ENCODE peak calls at places on chromosomes 2 and 18, in ten cellular contexts. One of them, this sample, is unnamed.

GRCh38 chr2:25073025-25073424 is 31.1 kb downstream of the EFR3B start:
- DNase-seq in neural progenitor cell: no peak
- DNase-seq in mammary epithelial cell: no peak
- DNase-seq in GM23338: no peak
- DNase-seq in esophagus muscularis mucosa: no peak
- DNase-seq in left ventricle myocardium inferior: no peak
- DNase-seq in A549: no peak
- DNase-seq in kidney: no peak
- DNase-seq in aorta: no peak
- DNase-seq in endodermal cell: no peak
- DNase-seq in this sample: no peak

GRCh38 chr2:129619471-129619870 is 360.0 kb upstream of the RAB6C start:
- DNase-seq in left ventricle myocardium inferior: no peak
- DNase-seq in esophagus muscularis mucosa: no peak
- DNase-seq in endodermal cell: peak; percentile 72
- DNase-seq in aorta: no peak
- DNase-seq in mammary epithelial cell: peak; percentile 1
- DNase-seq in neural progenitor cell: no peak
- DNase-seq in GM23338: peak; percentile 63
- DNase-seq in A549: no peak
- DNase-seq in kidney: no peak
- DNase-seq in this sample: no peak

GRCh38 chr2:20670315-20671035 is 3.5 kb downstream of the GDF7 start:
- DNase-seq in endodermal cell: peak; percentile 75
- DNase-seq in GM23338: peak; percentile 57
- DNase-seq in left ventricle myocardium inferior: no peak
- DNase-seq in A549: no peak
- DNase-seq in neural progenitor cell: peak; percentile 63
- DNase-seq in aorta: peak; percentile 50
- DNase-seq in kidney: peak; percentile 70
- DNase-seq in esophagus muscularis mucosa: no peak
- DNase-seq in mammary epithelial cell: no peak
- DNase-seq in this sample: no peak

GRCh38 chr2:164054651-164055050 is 318.8 kb upstream of the FIGN start:
- DNase-seq in A549: no peak
- DNase-seq in kidney: no peak
- DNase-seq in left ventricle myocardium inferior: no peak
- DNase-seq in esophagus muscularis mucosa: no peak
- DNase-seq in neural progenitor cell: no peak
- DNase-seq in aorta: no peak
- DNase-seq in endodermal cell: no peak
- DNase-seq in mammary epithelial cell: no peak
- DNase-seq in GM23338: no peak
- DNase-seq in this sample: no peak

GRCh38 chr2:219662566-219662965 is 35.1 kb downstream of the SLC4A3 start:
- DNase-seq in endodermal cell: peak; percentile 68
- DNase-seq in aorta: no peak
- DNase-seq in mammary epithelial cell: peak; percentile 21
- DNase-seq in esophagus muscularis mucosa: no peak
- DNase-seq in A549: no peak
- DNase-seq in GM23338: peak; percentile 78
- DNase-seq in left ventricle myocardium inferior: no peak
- DNase-seq in kidney: no peak
- DNase-seq in neural progenitor cell: no peak
- DNase-seq in this sample: no peak

GRCh38 chr18:36440614-36441013 is 143.1 kb downstream of the FHOD3 start:
- DNase-seq in endodermal cell: no peak
- DNase-seq in left ventricle myocardium inferior: no peak
- DNase-seq in GM23338: no peak
- DNase-seq in aorta: no peak
- DNase-seq in esophagus muscularis mucosa: no peak
- DNase-seq in kidney: no peak
- DNase-seq in neural progenitor cell: no peak
- DNase-seq in A549: no peak
- DNase-seq in mammary epithelial cell: no peak
- DNase-seq in this sample: no peak

GRCh38 chr2:200230716-200231115 is 75.8 kb upstream of the SPATS2L start:
- DNase-seq in aorta: no peak
- DNase-seq in neural progenitor cell: no peak
- DNase-seq in endodermal cell: no peak
- DNase-seq in kidney: no peak
- DNase-seq in mammary epithelial cell: no peak
- DNase-seq in A549: no peak
- DNase-seq in GM23338: no peak
- DNase-seq in esophagus muscularis mucosa: no peak
- DNase-seq in left ventricle myocardium inferior: no peak
- DNase-seq in this sample: no peak

GRCh38 chr2:28684142-28684858 is 67.3 kb upstream of the PPP1CB start:
- DNase-seq in neural progenitor cell: no peak
- DNase-seq in left ventricle myocardium inferior: no peak
- DNase-seq in A549: no peak
- DNase-seq in kidney: no peak
- DNase-seq in esophagus muscularis mucosa: no peak
- DNase-seq in mammary epithelial cell: no peak
- DNase-seq in GM23338: no peak
- DNase-seq in aorta: no peak
- DNase-seq in endodermal cell: peak; percentile 71
- DNase-seq in this sample: no peak

GRCh38 chr18:35971661-35972196 is 750 bp upstream of the RMP24 start:
- DNase-seq in aorta: no peak
- DNase-seq in left ventricle myocardium inferior: no peak
- DNase-seq in neural progenitor cell: no peak
- DNase-seq in mammary epithelial cell: no peak
- DNase-seq in endodermal cell: no peak
- DNase-seq in kidney: no peak
- DNase-seq in A549: no peak
- DNase-seq in esophagus muscularis mucosa: no peak
- DNase-seq in GM23338: no peak
- DNase-seq in this sample: no peak

GRCh38 chr2:127810156-127810636 is 775 bp downstream of the WDR33 start:
- DNase-seq in mammary epithelial cell: peak; percentile 34
- DNase-seq in endodermal cell: peak; percentile 62
- DNase-seq in esophagus muscularis mucosa: no peak
- DNase-seq in GM23338: peak; percentile 67
- DNase-seq in neural progenitor cell: peak; percentile 51
- DNase-seq in kidney: no peak
- DNase-seq in aorta: no peak
- DNase-seq in left ventricle myocardium inferior: no peak
- DNase-seq in A549: no peak
- DNase-seq in this sample: no peak

GRCh38 chr18:2857491-2858063 is 10.8 kb downstream of the EMILIN2 start:
- DNase-seq in mammary epithelial cell: no peak
- DNase-seq in neural progenitor cell: no peak
- DNase-seq in GM23338: no peak
- DNase-seq in aorta: peak; percentile 88
- DNase-seq in A549: no peak
- DNase-seq in endodermal cell: no peak
- DNase-seq in kidney: no peak
- DNase-seq in left ventricle myocardium inferior: peak; percentile 85
- DNase-seq in esophagus muscularis mucosa: peak; percentile 97
- DNase-seq in this sample: no peak

GRCh38 chr2:159073256-159073655 is 104.8 kb downstream of the TANC1 start:
- DNase-seq in GM23338: no peak
- DNase-seq in left ventricle myocardium inferior: no peak
- DNase-seq in aorta: no peak
- DNase-seq in endodermal cell: no peak
- DNase-seq in kidney: no peak
- DNase-seq in mammary epithelial cell: peak; percentile 61
- DNase-seq in esophagus muscularis mucosa: no peak
- DNase-seq in neural progenitor cell: no peak
- DNase-seq in A549: no peak
- DNase-seq in this sample: no peak

GRCh38 chr18:61893971-61894750 is 1.4 kb upstream of the RNF152 start:
- DNase-seq in A549: peak; percentile 14
- DNase-seq in GM23338: peak; percentile 80
- DNase-seq in esophagus muscularis mucosa: peak; percentile 87
- DNase-seq in mammary epithelial cell: peak; percentile 79
- DNase-seq in kidney: peak; percentile 95
- DNase-seq in aorta: peak; percentile 87
- DNase-seq in endodermal cell: peak; percentile 93
- DNase-seq in neural progenitor cell: peak; percentile 90
- DNase-seq in left ventricle myocardium inferior: peak; percentile 81
- DNase-seq in this sample: peak; percentile 73

GRCh38 chr18:9825571-9826073 is 60.2 kb upstream of the TXNDC2 start:
- DNase-seq in aorta: no peak
- DNase-seq in left ventricle myocardium inferior: no peak
- DNase-seq in A549: peak; percentile 94
- DNase-seq in neural progenitor cell: no peak
- DNase-seq in kidney: no peak
- DNase-seq in GM23338: no peak
- DNase-seq in mammary epithelial cell: peak; percentile 60
- DNase-seq in esophagus muscularis mucosa: peak; percentile 90
- DNase-seq in endodermal cell: peak; percentile 17
- DNase-seq in this sample: no peak

GRCh38 chr2:27185331-27186026 is 26.4 kb upstream of the ATRAID start:
- DNase-seq in kidney: peak; percentile 82
- DNase-seq in endodermal cell: no peak
- DNase-seq in mammary epithelial cell: no peak
- DNase-seq in neural progenitor cell: no peak
- DNase-seq in left ventricle myocardium inferior: no peak
- DNase-seq in esophagus muscularis mucosa: no peak
- DNase-seq in GM23338: no peak
- DNase-seq in aorta: no peak
- DNase-seq in A549: no peak
- DNase-seq in this sample: no peak
- H3K27ac ChIP-seq in kidney: no peak overlapping the region
- H3K27ac ChIP-seq in endodermal cell: no peak overlapping the region
- H3K27ac ChIP-seq in mammary epithelial cell: no peak overlapping the region
- H3K27ac ChIP-seq in neural progenitor cell: no peak overlapping the region
- H3K27ac ChIP-seq in left ventricle myocardium inferior: peak overlapping the region; percentile 77
- H3K27ac ChIP-seq in esophagus muscularis mucosa: peak overlapping the region; percentile 53
- H3K27ac ChIP-seq in GM23338: no peak overlapping the region
- H3K27ac ChIP-seq in aorta: peak overlapping the region; percentile 86
- H3K27ac ChIP-seq in A549: no peak overlapping the region
- H3K27ac ChIP-seq in this sample: no peak overlapping the region

DNA sequence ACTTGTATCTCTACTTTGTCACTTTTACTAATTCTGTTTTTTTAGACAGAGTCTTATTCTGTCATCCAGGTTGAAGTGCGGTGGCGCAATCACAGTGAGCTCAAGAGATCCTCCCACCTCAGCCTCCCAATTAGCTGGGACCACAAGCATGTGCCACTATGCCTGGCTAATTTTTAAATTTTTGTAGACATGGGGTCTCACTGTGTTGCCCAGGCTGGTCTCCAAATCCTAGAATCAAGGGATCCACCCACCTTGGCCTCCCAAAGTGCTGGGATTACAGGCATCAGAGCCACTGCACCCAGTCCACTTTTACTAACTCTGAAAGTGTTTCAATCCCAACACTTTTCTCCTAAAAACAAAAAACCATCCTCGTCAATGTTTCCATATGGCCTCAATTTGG is 94.9 kb downstream of the MALT1 start:
- DNase-seq in kidney: no peak
- DNase-seq in neural progenitor cell: no peak
- DNase-seq in endodermal cell: peak; percentile 19
- DNase-seq in GM23338: no peak
- DNase-seq in aorta: no peak
- DNase-seq in left ventricle myocardium inferior: no peak
- DNase-seq in A549: no peak
- DNase-seq in esophagus muscularis mucosa: peak; percentile 14
- DNase-seq in mammary epithelial cell: no peak
- DNase-seq in this sample: no peak
- H3K27ac ChIP-seq in kidney: no peak overlapping the region
- H3K27ac ChIP-seq in neural progenitor cell: no peak overlapping the region
- H3K27ac ChIP-seq in endodermal cell: no peak overlapping the region
- H3K27ac ChIP-seq in GM23338: no peak overlapping the region
- H3K27ac ChIP-seq in aorta: no peak overlapping the region
- H3K27ac ChIP-seq in left ventricle myocardium inferior: no peak overlapping the region
- H3K27ac ChIP-seq in A549: peak overlapping the region; percentile 28
- H3K27ac ChIP-seq in esophagus muscularis mucosa: no peak overlapping the region
- H3K27ac ChIP-seq in mammary epithelial cell: no peak overlapping the region
- H3K27ac ChIP-seq in this sample: no peak overlapping the region

GRCh38 chr2:174902491-174903242 is 102.5 kb downstream of the CHN1 start:
- DNase-seq in endodermal cell: no peak
- DNase-seq in neural progenitor cell: no peak
- DNase-seq in esophagus muscularis mucosa: no peak
- DNase-seq in mammary epithelial cell: no peak
- DNase-seq in kidney: no peak
- DNase-seq in left ventricle myocardium inferior: no peak
- DNase-seq in A549: no peak
- DNase-seq in aorta: no peak
- DNase-seq in GM23338: no peak
- DNase-seq in this sample: no peak

GRCh38 chr2:174908284-174908683 is 96.9 kb downstream of the CHN1 start:
- DNase-seq in A549: no peak
- DNase-seq in kidney: no peak
- DNase-seq in esophagus muscularis mucosa: no peak
- DNase-seq in left ventricle myocardium inferior: no peak
- DNase-seq in aorta: no peak
- DNase-seq in GM23338: no peak
- DNase-seq in neural progenitor cell: no peak
- DNase-seq in endodermal cell: no peak
- DNase-seq in mammary epithelial cell: no peak
- DNase-seq in this sample: no peak

GRCh38 chr2:174901075-174901474 is 104.1 kb downstream of the CHN1 start:
- DNase-seq in left ventricle myocardium inferior: no peak
- DNase-seq in endodermal cell: no peak
- DNase-seq in mammary epithelial cell: no peak
- DNase-seq in GM23338: no peak
- DNase-seq in neural progenitor cell: peak; percentile 31
- DNase-seq in kidney: no peak
- DNase-seq in esophagus muscularis mucosa: no peak
- DNase-seq in aorta: no peak
- DNase-seq in A549: no peak
- DNase-seq in this sample: peak; percentile 30

GRCh38 chr2:174903243-174903513 is 102.0 kb downstream of the CHN1 start:
- DNase-seq in endodermal cell: no peak
- DNase-seq in neural progenitor cell: no peak
- DNase-seq in esophagus muscularis mucosa: no peak
- DNase-seq in kidney: no peak
- DNase-seq in aorta: no peak
- DNase-seq in A549: no peak
- DNase-seq in GM23338: no peak
- DNase-seq in left ventricle myocardium inferior: no peak
- DNase-seq in mammary epithelial cell: no peak
- DNase-seq in this sample: no peak
- H3K27ac ChIP-seq in endodermal cell: no peak overlapping the region
- H3K27ac ChIP-seq in neural progenitor cell: no peak overlapping the region
- H3K27ac ChIP-seq in esophagus muscularis mucosa: no peak overlapping the region
- H3K27ac ChIP-seq in kidney: no peak overlapping the region
- H3K27ac ChIP-seq in aorta: no peak overlapping the region
- H3K27ac ChIP-seq in A549: no peak overlapping the region
- H3K27ac ChIP-seq in GM23338: peak overlapping the region; percentile 48
- H3K27ac ChIP-seq in left ventricle myocardium inferior: no peak overlapping the region
- H3K27ac ChIP-seq in mammary epithelial cell: no peak overlapping the region
- H3K27ac ChIP-seq in this sample: peak overlapping the region; percentile 82

DNA sequence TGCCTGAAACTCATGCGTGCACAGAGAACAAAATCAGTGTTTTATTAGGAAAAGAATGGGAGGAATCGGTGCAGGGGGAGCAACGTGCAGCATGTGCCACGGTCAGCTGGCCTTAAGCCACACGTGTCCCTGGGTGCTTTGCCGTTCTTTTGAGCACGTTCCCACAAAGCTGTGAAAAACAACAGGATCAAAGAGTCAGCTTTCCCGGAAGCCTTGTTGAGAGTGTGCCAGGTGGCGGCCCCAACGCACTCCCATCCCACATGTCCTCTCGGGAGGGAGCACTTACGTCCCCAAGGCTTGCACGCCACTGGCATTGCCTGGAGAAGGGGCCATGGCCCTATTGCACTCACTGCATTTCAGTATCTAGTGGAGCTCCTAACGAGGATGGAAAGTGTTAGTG is 511.2 kb downstream of the EIPR1 start:
- DNase-seq in neural progenitor cell: no peak
- DNase-seq in A549: no peak
- DNase-seq in mammary epithelial cell: no peak
- DNase-seq in endodermal cell: no peak
- DNase-seq in kidney: no peak
- DNase-seq in aorta: no peak
- DNase-seq in left ventricle myocardium inferior: no peak
- DNase-seq in GM23338: no peak
- DNase-seq in esophagus muscularis mucosa: no peak
- DNase-seq in this sample: no peak
- H3K27ac ChIP-seq in neural progenitor cell: no peak overlapping the region
- H3K27ac ChIP-seq in A549: no peak overlapping the region
- H3K27ac ChIP-seq in mammary epithelial cell: no peak overlapping the region
- H3K27ac ChIP-seq in endodermal cell: no peak overlapping the region
- H3K27ac ChIP-seq in kidney: no peak overlapping the region
- H3K27ac ChIP-seq in aorta: no peak overlapping the region
- H3K27ac ChIP-seq in left ventricle myocardium inferior: no peak overlapping the region
- H3K27ac ChIP-seq in GM23338: no peak overlapping the region
- H3K27ac ChIP-seq in esophagus muscularis mucosa: no peak overlapping the region
- H3K27ac ChIP-seq in this sample: no peak overlapping the region

This sample was measured in caudate nucleus.